ENCODE peak calls at places on chromosomes 4 and X, in seven cellular contexts. One of them, this sample, is unnamed.

GRCh38 chr4:145619639-145619996 is 433 bp downstream of the MMAA start:
- DNase-seq in fibroblast of mammary gland: peak
- DNase-seq in HFFc6: peak
- DNase-seq in transverse colon: peak
- DNase-seq in astrocyte of the spinal cord: no peak
- DNase-seq in MM.1S: no peak
- DNase-seq in hepatocyte: peak
- DNase-seq in this sample: peak

GRCh38 chr4:151690164-151690856 is 70.5 kb downstream of the GATB start:
- DNase-seq in fibroblast of mammary gland: peak
- DNase-seq in HFFc6: peak
- DNase-seq in transverse colon: no peak
- DNase-seq in astrocyte of the spinal cord: peak
- DNase-seq in MM.1S: no peak
- DNase-seq in hepatocyte: peak
- DNase-seq in this sample: no peak

GRCh38 chr4:757111-757510 is 51.5 kb downstream of the PCGF3 start:
- DNase-seq in fibroblast of mammary gland: no peak
- DNase-seq in HFFc6: no peak
- DNase-seq in transverse colon: no peak
- DNase-seq in astrocyte of the spinal cord: no peak
- DNase-seq in MM.1S: no peak
- DNase-seq in hepatocyte: no peak
- DNase-seq in this sample: no peak

GRCh38 chr4:48578132-48578964 is 88.3 kb downstream of the ZAR1 start:
- DNase-seq in fibroblast of mammary gland: peak
- DNase-seq in HFFc6: peak
- DNase-seq in transverse colon: peak
- DNase-seq in astrocyte of the spinal cord: peak
- DNase-seq in MM.1S: peak
- DNase-seq in hepatocyte: peak
- DNase-seq in this sample: peak

GRCh38 chr4:138845664-138846063 is 169.9 kb upstream of the NOCT start:
- DNase-seq in fibroblast of mammary gland: no peak
- DNase-seq in HFFc6: no peak
- DNase-seq in transverse colon: no peak
- DNase-seq in astrocyte of the spinal cord: no peak
- DNase-seq in MM.1S: no peak
- DNase-seq in hepatocyte: no peak
- DNase-seq in this sample: no peak

GRCh38 chr4:111994392-111994791 is 150.9 kb upstream of the FAM241A start:
- DNase-seq in fibroblast of mammary gland: no peak
- DNase-seq in HFFc6: no peak
- DNase-seq in transverse colon: no peak
- DNase-seq in astrocyte of the spinal cord: no peak
- DNase-seq in MM.1S: no peak
- DNase-seq in hepatocyte: no peak
- DNase-seq in this sample: no peak

GRCh38 chr4:147019061-147019460 is 73.4 kb upstream of the TTC29 start:
- DNase-seq in fibroblast of mammary gland: peak
- DNase-seq in HFFc6: peak
- DNase-seq in transverse colon: peak
- DNase-seq in astrocyte of the spinal cord: peak
- DNase-seq in MM.1S: peak
- DNase-seq in hepatocyte: peak
- DNase-seq in this sample: peak

GRCh38 chr4:6372649-6373525 is 99.5 kb downstream of the PPP2R2C start:
- DNase-seq in fibroblast of mammary gland: peak
- DNase-seq in HFFc6: peak
- DNase-seq in transverse colon: no peak
- DNase-seq in astrocyte of the spinal cord: no peak
- DNase-seq in MM.1S: peak
- DNase-seq in hepatocyte: peak
- DNase-seq in this sample: peak

GRCh38 chr4:101306764-101307615 is 40.3 kb downstream of the PPP3CA start:
- DNase-seq in fibroblast of mammary gland: no peak
- DNase-seq in HFFc6: no peak
- DNase-seq in transverse colon: no peak
- DNase-seq in astrocyte of the spinal cord: no peak
- DNase-seq in MM.1S: no peak
- DNase-seq in hepatocyte: no peak
- DNase-seq in this sample: no peak

GRCh38 chrX:137432609-137433008 is 133.3 kb upstream of the ZIC3 start:
- DNase-seq in fibroblast of mammary gland: no peak
- DNase-seq in HFFc6: no peak
- DNase-seq in transverse colon: no peak
- DNase-seq in astrocyte of the spinal cord: peak
- DNase-seq in MM.1S: peak
- DNase-seq in hepatocyte: no peak
- DNase-seq in this sample: no peak

GRCh38 chrX:141935645-141936044 is 32.0 kb downstream of the MAGEC1 start:
- DNase-seq in fibroblast of mammary gland: no peak
- DNase-seq in HFFc6: no peak
- DNase-seq in transverse colon: no peak
- DNase-seq in astrocyte of the spinal cord: no peak
- DNase-seq in MM.1S: peak
- DNase-seq in hepatocyte: no peak
- DNase-seq in this sample: no peak

GRCh38 chr4:128635141-128635911 is 174.2 kb upstream of the JADE1 start:
- DNase-seq in fibroblast of mammary gland: peak
- DNase-seq in HFFc6: no peak
- DNase-seq in transverse colon: peak
- DNase-seq in astrocyte of the spinal cord: peak
- DNase-seq in MM.1S: no peak
- DNase-seq in hepatocyte: peak
- DNase-seq in this sample: peak

GRCh38 chr4:155597281-155597680 is 69.4 kb upstream of the GUCY1A1 start:
- DNase-seq in fibroblast of mammary gland: no peak
- DNase-seq in HFFc6: no peak
- DNase-seq in transverse colon: no peak
- DNase-seq in astrocyte of the spinal cord: no peak
- DNase-seq in MM.1S: no peak
- DNase-seq in hepatocyte: no peak
- DNase-seq in this sample: no peak

GRCh38 chrX:119495734-119496520 is 27.7 kb downstream of the SLC25A5 start:
- DNase-seq in fibroblast of mammary gland: no peak
- DNase-seq in HFFc6: no peak
- DNase-seq in transverse colon: peak
- DNase-seq in astrocyte of the spinal cord: no peak
- DNase-seq in MM.1S: peak
- DNase-seq in hepatocyte: no peak
- DNase-seq in this sample: no peak

GRCh38 chr4:121819216-121819980 is 4.3 kb downstream of the CCNA2 start:
- DNase-seq in fibroblast of mammary gland: no peak
- DNase-seq in HFFc6: no peak
- DNase-seq in transverse colon: no peak
- DNase-seq in astrocyte of the spinal cord: peak
- DNase-seq in MM.1S: no peak
- DNase-seq in hepatocyte: no peak
- DNase-seq in this sample: no peak

GRCh38 chr4:10106421-10107039 is 10.1 kb downstream of the WDR1 start:
- DNase-seq in fibroblast of mammary gland: peak
- DNase-seq in HFFc6: peak
- DNase-seq in transverse colon: peak
- DNase-seq in astrocyte of the spinal cord: peak
- DNase-seq in MM.1S: no peak
- DNase-seq in hepatocyte: peak
- DNase-seq in this sample: peak

GRCh38 chr4:44162538-44163270 is 285.9 kb downstream of the KCTD8 start:
- DNase-seq in fibroblast of mammary gland: no peak
- DNase-seq in HFFc6: no peak
- DNase-seq in transverse colon: no peak
- DNase-seq in astrocyte of the spinal cord: no peak
- DNase-seq in MM.1S: no peak
- DNase-seq in hepatocyte: peak
- DNase-seq in this sample: no peak

GRCh38 chr4:183758735-183759447 is 99.8 kb downstream of the TRAPPC11 start:
- DNase-seq in fibroblast of mammary gland: no peak
- DNase-seq in HFFc6: no peak
- DNase-seq in transverse colon: no peak
- DNase-seq in astrocyte of the spinal cord: no peak
- DNase-seq in MM.1S: no peak
- DNase-seq in hepatocyte: no peak
- DNase-seq in this sample: no peak
- TF ChIP-seq CTCF in fibroblast of mammary gland: no peak
- TF ChIP-seq CTCF in HFFc6: no peak
- TF ChIP-seq CTCF in transverse colon: no peak
- TF ChIP-seq CTCF in astrocyte of the spinal cord: no peak
- TF ChIP-seq CTCF in MM.1S: no peak
- TF ChIP-seq CTCF in hepatocyte: no peak
- TF ChIP-seq CTCF in this sample: no peak

DNA sequence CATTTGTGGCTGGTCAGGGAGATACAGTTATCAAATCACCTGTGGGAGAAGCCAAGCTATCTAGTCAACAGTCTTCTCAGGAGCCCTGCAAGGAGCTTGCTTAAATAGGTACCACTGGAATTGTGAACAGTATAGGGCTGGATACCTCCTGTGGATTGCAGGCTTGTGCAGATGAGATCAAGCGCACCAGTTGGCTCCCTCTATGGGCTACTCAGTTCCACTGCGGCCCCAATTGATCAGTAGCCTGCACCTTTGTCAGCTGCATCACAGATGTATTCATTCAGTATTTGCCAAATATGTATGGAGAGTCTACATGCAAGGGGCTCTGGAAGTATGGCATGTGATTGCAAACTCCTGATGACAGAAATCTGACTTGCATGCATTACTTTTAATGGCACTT is 28.6 kb downstream of the TEX13A start:
- DNase-seq in fibroblast of mammary gland: peak
- DNase-seq in HFFc6: no peak
- DNase-seq in transverse colon: no peak
- DNase-seq in astrocyte of the spinal cord: peak
- DNase-seq in MM.1S: peak
- DNase-seq in hepatocyte: peak
- DNase-seq in this sample: peak
- TF ChIP-seq CTCF in fibroblast of mammary gland: peak
- TF ChIP-seq CTCF in HFFc6: peak
- TF ChIP-seq CTCF in transverse colon: no peak
- TF ChIP-seq CTCF in astrocyte of the spinal cord: peak
- TF ChIP-seq CTCF in MM.1S: peak
- TF ChIP-seq CTCF in hepatocyte: peak
- TF ChIP-seq CTCF in this sample: no peak

GRCh38 chrX:74788545-74789086 is 136.6 kb downstream of the NEXMIF start:
- DNase-seq in fibroblast of mammary gland: no peak
- DNase-seq in HFFc6: no peak
- DNase-seq in transverse colon: no peak
- DNase-seq in astrocyte of the spinal cord: no peak
- DNase-seq in MM.1S: no peak
- DNase-seq in hepatocyte: no peak
- DNase-seq in this sample: no peak
- TF ChIP-seq CTCF in fibroblast of mammary gland: peak
- TF ChIP-seq CTCF in HFFc6: peak
- TF ChIP-seq CTCF in transverse colon: no peak
- TF ChIP-seq CTCF in astrocyte of the spinal cord: no peak
- TF ChIP-seq CTCF in MM.1S: no peak
- TF ChIP-seq CTCF in hepatocyte: no peak
- TF ChIP-seq CTCF in this sample: no peak

GRCh38 chr4:184097240-184097619 is 120.4 kb downstream of the ENPP6 start:
- DNase-seq in fibroblast of mammary gland: peak
- DNase-seq in HFFc6: no peak
- DNase-seq in transverse colon: peak
- DNase-seq in astrocyte of the spinal cord: no peak
- DNase-seq in MM.1S: no peak
- DNase-seq in hepatocyte: no peak
- DNase-seq in this sample: no peak
- TF ChIP-seq CTCF in fibroblast of mammary gland: peak
- TF ChIP-seq CTCF in HFFc6: no peak
- TF ChIP-seq CTCF in transverse colon: peak
- TF ChIP-seq CTCF in astrocyte of the spinal cord: no peak
- TF ChIP-seq CTCF in MM.1S: no peak
- TF ChIP-seq CTCF in hepatocyte: peak
- TF ChIP-seq CTCF in this sample: no peak

GRCh38 chrX:16662402-16662801 is 12.4 kb downstream of the S100G start:
- DNase-seq in fibroblast of mammary gland: no peak
- DNase-seq in HFFc6: no peak
- DNase-seq in transverse colon: no peak
- DNase-seq in astrocyte of the spinal cord: no peak
- DNase-seq in MM.1S: no peak
- DNase-seq in hepatocyte: no peak
- DNase-seq in this sample: no peak

GRCh38 chrX:16665089-16665488 is 15.1 kb downstream of the S100G start:
- DNase-seq in fibroblast of mammary gland: peak
- DNase-seq in HFFc6: peak
- DNase-seq in transverse colon: no peak
- DNase-seq in astrocyte of the spinal cord: peak
- DNase-seq in MM.1S: no peak
- DNase-seq in hepatocyte: no peak
- DNase-seq in this sample: no peak

GRCh38 chrX:16666541-16666940 is 16.6 kb downstream of the S100G start:
- DNase-seq in fibroblast of mammary gland: peak
- DNase-seq in HFFc6: peak
- DNase-seq in transverse colon: no peak
- DNase-seq in astrocyte of the spinal cord: peak
- DNase-seq in MM.1S: no peak
- DNase-seq in hepatocyte: no peak
- DNase-seq in this sample: no peak

GRCh38 chrX:16664059-16664458 is 14.1 kb downstream of the S100G start:
- DNase-seq in fibroblast of mammary gland: peak
- DNase-seq in HFFc6: peak
- DNase-seq in transverse colon: no peak
- DNase-seq in astrocyte of the spinal cord: peak
- DNase-seq in MM.1S: no peak
- DNase-seq in hepatocyte: no peak
- DNase-seq in this sample: no peak

DNA sequence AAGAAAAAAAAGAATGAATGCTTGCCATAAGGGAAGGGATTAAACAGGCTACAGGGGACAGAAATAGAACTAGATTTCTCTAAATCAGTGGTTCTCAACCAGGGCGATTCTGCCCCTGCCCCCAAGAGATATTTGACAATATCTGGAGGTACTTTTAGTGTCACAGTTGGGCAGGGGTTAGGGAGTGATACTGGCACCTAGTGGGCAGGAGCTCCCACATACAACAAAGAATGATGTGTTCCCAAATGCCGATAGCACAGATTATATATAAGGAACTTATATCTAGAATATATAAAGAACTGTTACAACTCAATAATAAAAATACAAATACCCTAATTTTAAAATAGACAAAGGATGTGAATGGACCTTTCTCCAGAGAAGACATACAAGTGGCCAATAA is 14.7 kb downstream of the S100G start:
- DNase-seq in fibroblast of mammary gland: no peak
- DNase-seq in HFFc6: no peak
- DNase-seq in transverse colon: no peak
- DNase-seq in astrocyte of the spinal cord: no peak
- DNase-seq in MM.1S: no peak
- DNase-seq in hepatocyte: no peak
- DNase-seq in this sample: no peak
- TF ChIP-seq CTCF in fibroblast of mammary gland: peak
- TF ChIP-seq CTCF in HFFc6: no peak
- TF ChIP-seq CTCF in transverse colon: no peak
- TF ChIP-seq CTCF in astrocyte of the spinal cord: peak
- TF ChIP-seq CTCF in MM.1S: no peak
- TF ChIP-seq CTCF in hepatocyte: peak
- TF ChIP-seq CTCF in this sample: no peak

GRCh38 chrX:8731579-8732395 is at the start of gene ANOS1:
- DNase-seq in fibroblast of mammary gland: no peak
- DNase-seq in HFFc6: no peak
- DNase-seq in transverse colon: no peak
- DNase-seq in astrocyte of the spinal cord: peak
- DNase-seq in MM.1S: peak
- DNase-seq in hepatocyte: peak
- DNase-seq in this sample: peak
- TF ChIP-seq CTCF in fibroblast of mammary gland: no peak
- TF ChIP-seq CTCF in HFFc6: no peak
- TF ChIP-seq CTCF in transverse colon: no peak
- TF ChIP-seq CTCF in astrocyte of the spinal cord: no peak
- TF ChIP-seq CTCF in MM.1S: no peak
- TF ChIP-seq CTCF in hepatocyte: no peak
- TF ChIP-seq CTCF in this sample: no peak

This sample was measured in Calu3.